ENCODE peak calls at places on chromosomes 1 and 21, in eight cellular contexts. I, T, Y, P, W, X, R and U are unnamed samples.
A peak's percentile ranks its signal among the peaks of the same experiment; 100 is the strongest.

GRCh38 chr1:216686860-216687545 is 36.2 kb downstream of the ESRRG start:
- DNase-seq in W (peak; percentile 10), Y (no peak), I (no peak), R (no peak), X (peak; percentile 79), P (peak; percentile 3), T (no peak), U (no peak)

GRCh38 chr21:25986928-25987327 is 183.6 kb downstream of the APP start:
- DNase-seq in I (no peak), P (no peak), R (no peak), X (no peak), W (no peak), T (no peak), Y (no peak), U (no peak)

GRCh38 chr1:163036661-163037060 is 32.5 kb upstream of the RGS4 start:
- DNase-seq in W (no peak), X (no peak), R (no peak), I (no peak), Y (no peak), T (no peak), P (peak; percentile 48), U (no peak)

GRCh38 chr1:24322636-24323177 is 3.5 kb downstream of the GRHL3 start:
- DNase-seq in Y (no peak), T (no peak), W (no peak), R (no peak), P (peak; percentile 24), X (no peak), I (no peak), U (no peak)

GRCh38 chr1:161082996-161083742 is 6.2 kb downstream of the NECTIN4 start:
- DNase-seq in T (peak; percentile 90), R (peak; percentile 28), W (no peak), X (peak; percentile 94), P (peak; percentile 89), I (peak; percentile 73), Y (peak; percentile 98), U (peak; percentile 95)

GRCh38 chr1:47761201-47761930 is 235.8 kb downstream of the TRABD2B start:
- DNase-seq in T (no peak), R (no peak), W (no peak), P (no peak), X (no peak), I (no peak), Y (no peak), U (peak; percentile 7)

GRCh38 chr1:201022824-201023516 is 544 bp downstream of the KIF21B start:
- DNase-seq in Y (peak; percentile 26), P (no peak), I (no peak), W (no peak), X (no peak), R (no peak), T (peak; percentile 32), U (no peak)

GRCh38 chr1:103461171-103462105 is 64.1 kb upstream of the RNPC3 start:
- DNase-seq in P (no peak), X (no peak), T (no peak), R (no peak), I (no peak), W (no peak), Y (no peak), U (no peak)

GRCh38 chr1:20154306-20154831 is 15.2 kb downstream of the PLA2G2F start:
- DNase-seq in I (no peak), P (no peak), R (no peak), W (no peak), Y (peak; percentile 59), X (no peak), T (no peak), U (no peak)

GRCh38 chr1:115714572-115715141 is 53.9 kb downstream of the CASQ2 start:
- DNase-seq in Y (peak; percentile 100), P (no peak), X (no peak), T (peak; percentile 63), R (no peak), I (no peak), W (no peak), U (peak; percentile 90)

GRCh38 chr1:147334292-147334691 is 91.8 kb downstream of the CHD1L start:
- DNase-seq in T (no peak), R (no peak), X (no peak), I (no peak), P (no peak), W (no peak), Y (no peak), U (no peak)

GRCh38 chr1:231493421-231494185 is 34.9 kb upstream of the TSNAX start:
- DNase-seq in P (no peak), W (no peak), X (no peak), T (no peak), I (no peak), R (no peak), Y (no peak), U (no peak)

GRCh38 chr1:39758556-39759435 is 12.4 kb downstream of the OXCT2 start:
- DNase-seq in P (no peak), T (no peak), W (no peak), I (no peak), R (no peak), Y (no peak), X (no peak), U (no peak)

GRCh38 chr1:150005606-150006005 is 4.9 kb downstream of the OTUD7B start:
- DNase-seq in X (no peak), W (no peak), R (no peak), T (no peak), P (no peak), I (no peak), Y (no peak), U (no peak)

GRCh38 chr21:41820384-41821080 is 53.7 kb upstream of the RIPK4 start:
- DNase-seq in W (no peak), R (no peak), I (no peak), P (no peak), T (no peak), X (no peak), Y (no peak), U (no peak)

GRCh38 chr21:24693779-24694178 is 913.5 kb downstream of the MRPL39 start:
- DNase-seq in W (no peak), X (no peak), R (no peak), T (no peak), Y (no peak), P (no peak), I (no peak), U (no peak)

GRCh38 chr1:116824631-116825399 is 70.6 kb downstream of the CD2 start:
- DNase-seq in P (no peak), T (peak; percentile 36), Y (no peak), W (no peak), R (no peak), X (no peak), I (no peak), U (no peak)

GRCh38 chr1:110160701-110161100 is 10.4 kb downstream of the SLC6A17 start:
- DNase-seq in W (no peak), X (no peak), Y (no peak), I (no peak), T (no peak), P (no peak), R (no peak), U (no peak)

GRCh38 chr1:236064674-236065508 is at the start of gene NID1:
- DNase-seq in I (no peak), X (peak; percentile 68), W (peak; percentile 89), Y (no peak), T (peak; percentile 56), R (peak; percentile 90), P (peak; percentile 71), U (peak; percentile 61)

GRCh38 chr1:230215049-230215448 is 148.0 kb downstream of the GALNT2 start:
- DNase-seq in I (no peak), X (peak; percentile 54), R (peak; percentile 44), Y (no peak), T (peak; percentile 41), P (peak; percentile 39), W (peak; percentile 75), U (peak; percentile 14)

GRCh38 chr1:35475356-35475755 is 81.8 kb downstream of the KIAA0319L start:
- DNase-seq in I (no peak), Y (no peak), W (no peak), P (peak; percentile 14), T (no peak), R (no peak), X (no peak), U (no peak)

DNA sequence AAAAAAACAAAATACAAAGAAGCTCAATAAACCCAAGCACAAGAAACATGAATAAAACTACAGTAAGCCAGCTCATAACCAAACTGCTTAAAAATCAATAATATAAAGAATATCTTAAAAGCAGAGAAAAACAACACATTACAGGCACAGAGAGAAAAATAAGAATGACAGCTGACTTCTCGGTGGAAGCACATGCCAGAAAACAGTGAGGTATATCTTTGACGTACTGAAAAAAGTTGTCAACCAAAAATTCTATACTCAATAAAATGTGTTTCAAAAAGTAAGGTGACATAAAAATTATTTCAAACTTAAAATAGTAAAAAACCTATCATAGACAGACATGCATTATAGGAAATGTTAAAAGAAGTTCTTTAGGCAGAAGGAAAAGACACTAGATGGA is 33.3 kb downstream of the ZZZ3 start:
- DNase-seq in Y (no peak), W (no peak), R (no peak), X (no peak), I (no peak), T (no peak), P (no peak), U (no peak)
- H3K4me1 ChIP-seq in Y (no peaks in the 10 kb centered on the region), W (no peaks in the 10 kb centered on the region), R (no peaks in the 10 kb centered on the region), X (peaks cover 10% of the 10 kb centered on the region), I (no peaks in the 10 kb centered on the region), T (no peaks in the 10 kb centered on the region), P (no peaks in the 10 kb centered on the region), U (no peaks in the 10 kb centered on the region)

DNA sequence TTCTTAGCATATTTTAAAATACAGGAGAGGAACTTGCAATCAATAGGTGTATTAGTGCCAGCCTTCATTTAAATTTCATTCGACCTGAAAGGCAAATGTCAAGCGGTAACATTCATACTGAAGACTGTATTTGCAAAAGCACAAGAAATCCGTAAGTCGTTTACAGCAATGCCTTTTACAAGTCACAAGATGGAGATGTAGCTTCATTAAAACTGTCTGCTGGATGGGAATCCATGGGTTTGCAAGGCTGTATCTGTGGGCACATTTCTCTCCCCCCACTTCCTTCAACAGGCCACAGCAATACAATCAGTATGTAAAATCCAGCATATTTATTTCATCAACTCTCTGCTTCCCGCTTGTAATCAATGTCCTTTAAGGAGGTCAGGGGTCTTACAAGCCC is 147.1 kb downstream of the SLC45A1 start:
- DNase-seq in P (no peak), W (no peak), X (no peak), R (no peak), I (no peak), Y (no peak), T (no peak), U (no peak)
- TF ChIP-seq CTCF in P (no peak), W (no peak), X (no peak), R (peak; percentile 21), I (no peak), Y (no peak), T (no peak), U (no peak)

DNA sequence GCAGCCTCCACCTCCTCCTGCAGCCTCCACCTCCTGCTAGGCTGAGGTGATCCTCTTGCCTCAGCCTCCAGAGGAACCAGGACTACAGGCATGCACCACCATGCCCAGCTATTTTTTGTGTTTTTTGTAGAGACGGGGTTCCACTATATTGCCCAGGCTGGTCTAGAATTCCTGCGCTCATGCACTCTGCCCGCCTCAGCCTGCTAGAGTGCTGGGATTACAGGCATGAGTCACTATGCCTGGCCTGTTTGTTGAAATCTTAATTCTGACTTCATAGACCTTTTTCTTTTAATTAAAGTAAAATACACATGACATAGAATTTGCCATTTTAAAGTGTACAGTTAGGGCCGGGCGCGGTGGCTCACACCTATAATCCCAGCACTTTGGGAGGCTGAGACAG is 42.7 kb downstream of the FAAP20 start:
- DNase-seq in I (no peak), P (no peak), X (no peak), Y (no peak), T (no peak), W (no peak), R (no peak), U (no peak)
- H3K4me3 ChIP-seq in I (no peak overlapping the region), P (no peak overlapping the region), X (no peak overlapping the region), Y (no peak overlapping the region), T (no peak overlapping the region), W (no peak overlapping the region), R (no peak overlapping the region), U (no peak overlapping the region)

GRCh38 chr1:207031632-207032258 is 811 bp downstream of the C1orf116 start:
- DNase-seq in I (no peak), R (no peak), Y (peak; percentile 50), P (no peak), W (no peak), T (peak; percentile 79), X (no peak), U (no peak)
- H3K4me1 ChIP-seq in I (no peaks in the 10 kb centered on the region), R (no peaks in the 10 kb centered on the region), Y (peaks cover 86% of the 10 kb centered on the region), P (peaks cover 14% of the 10 kb centered on the region), W (peaks cover 11% of the 10 kb centered on the region), T (peaks cover 9% of the 10 kb centered on the region), X (peaks cover 14% of the 10 kb centered on the region), U (peaks cover 59% of the 10 kb centered on the region)